ENCODE peak calls at places on chromosome 19, in ten cellular contexts. O, G, M, B, Y, W, S, I, Z and Q are unnamed samples.
A peak's percentile ranks its signal among the peaks of the same experiment; 100 is the strongest.

GRCh38 chr19:14167013-14167593 is 30.7 kb upstream of the ASF1B start:
- DNase-seq in Z (no peak), M (no peak), W (no peak), Y (no peak), B (no peak), G (no peak), S (no peak), I (no peak), O (no peak), Q (no peak)

GRCh38 chr19:41939861-41940442 is 11.7 kb upstream of the ERFL start:
- DNase-seq in O (peak; percentile 26), W (no peak), Z (no peak), Y (no peak), G (no peak), S (no peak), B (peak; percentile 49), I (peak; percentile 62), M (no peak), Q (peak; percentile 62)

GRCh38 chr19:32662186-32662585 is 12.8 kb downstream of the ANKRD27 start:
- DNase-seq in M (no peak), O (no peak), W (peak; percentile 45), Y (peak; percentile 73), B (no peak), S (peak; percentile 23), Z (peak; percentile 50), G (no peak), I (no peak), Q (no peak)

GRCh38 chr19:41689993-41690800 is 2.1 kb upstream of the CEACAM7 start:
- DNase-seq in Y (no peak), G (no peak), B (peak; percentile 25), S (no peak), Z (no peak), O (no peak), I (no peak), M (no peak), W (no peak), Q (no peak)

GRCh38 chr19:46614114-46614701 is 10.7 kb downstream of the PTGIR start:
- DNase-seq in O (peak; percentile 91), I (peak; percentile 86), Y (peak; percentile 87), B (peak; percentile 87), M (peak; percentile 91), W (peak; percentile 90), Z (peak; percentile 66), G (peak; percentile 89), S (peak; percentile 79), Q (peak; percentile 86)

GRCh38 chr19:4730740-4731171 is 7.1 kb upstream of the DPP9 start:
- DNase-seq in O (peak; percentile 45), G (no peak), B (peak; percentile 64), S (no peak), Y (no peak), M (no peak), Z (no peak), W (no peak), I (no peak), Q (no peak)

GRCh38 chr19:6221220-6221877 is 58.4 kb downstream of the MLLT1 start:
- DNase-seq in M (peak; percentile 81), B (no peak), G (peak; percentile 36), S (no peak), O (no peak), W (peak; percentile 48), Y (no peak), Z (no peak), I (no peak), Q (no peak)

GRCh38 chr19:38402967-38403674 is at the start of gene FAM98C:
- DNase-seq in Z (peak; percentile 95), O (peak; percentile 97), G (peak; percentile 97), B (peak; percentile 99), Y (peak; percentile 98), M (peak; percentile 99), S (peak; percentile 95), W (peak; percentile 98), I (peak; percentile 99), Q (peak; percentile 97)

GRCh38 chr19:33424181-33424580 is 50.7 kb downstream of the CEBPG start:
- DNase-seq in M (no peak), Z (no peak), O (no peak), G (no peak), B (no peak), W (no peak), Y (no peak), I (no peak), S (no peak), Q (no peak)

GRCh38 chr19:47143322-47144073 is 12.9 kb downstream of the SAE1 start:
- DNase-seq in O (no peak), Y (no peak), I (no peak), Z (no peak), M (no peak), S (no peak), B (no peak), G (no peak), W (no peak), Q (no peak)

GRCh38 chr19:41265376-41266153 is 1.4 kb downstream of the HNRNPUL1 start:
- DNase-seq in W (no peak), G (no peak), M (no peak), Y (peak; percentile 25), S (peak; percentile 21), O (peak; percentile 10), Z (peak; percentile 45), I (peak; percentile 26), B (peak; percentile 57), Q (no peak)

GRCh38 chr19:22332924-22333323 is 46.7 kb downstream of the ZNF729 start:
- DNase-seq in Y (no peak), B (no peak), O (no peak), M (no peak), S (no peak), I (no peak), G (no peak), Z (peak; percentile 0), W (no peak), Q (no peak)

GRCh38 chr19:7971553-7972520 is 28.4 kb upstream of the TIMM44 start:
- DNase-seq in Z (no peak), G (peak; percentile 45), B (no peak), O (no peak), S (no peak), Y (no peak), I (no peak), M (no peak), W (no peak), Q (peak; percentile 32)

GRCh38 chr19:7018828-7019227 is 2.4 kb downstream of the MBD3L2B start:
- DNase-seq in O (no peak), Z (no peak), I (no peak), W (no peak), Y (no peak), S (no peak), B (no peak), M (no peak), G (no peak), Q (no peak)

GRCh38 chr19:46372901-46373572 is 26.1 kb downstream of the PPP5C start:
- DNase-seq in G (no peak), M (no peak), W (no peak), B (no peak), I (peak; percentile 59), Z (peak; percentile 18), O (peak; percentile 45), S (no peak), Y (peak; percentile 45), Q (no peak)

GRCh38 chr19:42270346-42271044 is 1.4 kb downstream of the CIC start:
- DNase-seq in O (peak; percentile 69), Z (peak; percentile 70), G (peak; percentile 76), B (peak; percentile 62), I (no peak), S (peak; percentile 61), Y (peak; percentile 55), M (peak; percentile 81), W (peak; percentile 82), Q (peak; percentile 81)

GRCh38 chr19:53504903-53505302 is 33.0 kb upstream of the ZNF331 start:
- DNase-seq in O (no peak), W (no peak), Z (no peak), Y (no peak), M (no peak), G (no peak), S (peak; percentile 31), I (no peak), B (no peak), Q (no peak)

GRCh38 chr19:18322318-18322758 is 538 bp downstream of the LSM4 start:
- DNase-seq in B (peak; percentile 81), O (no peak), S (peak; percentile 70), I (peak; percentile 81), W (no peak), Z (peak; percentile 64), G (no peak), M (no peak), Y (peak; percentile 60), Q (peak; percentile 62)
- TF ChIP-seq CTCF in B (no peak), O (no peak), S (peak; percentile 12), I (peak; percentile 48), W (no peak), Z (peak; percentile 51), G (no peak), M (no peak), Y (peak; percentile 24), Q (peak; percentile 11)

GRCh38 chr19:590396-590745 is 690 bp downstream of the HCN2 start:
- DNase-seq in M (peak; percentile 71), S (peak; percentile 30), Y (peak; percentile 56), I (peak; percentile 66), B (no peak), Z (no peak), G (no peak), W (no peak), O (no peak), Q (no peak)
- H3K27ac ChIP-seq in M (no peak overlapping the region), S (no peak overlapping the region), Y (no peak overlapping the region), I (no peak overlapping the region), B (no peak overlapping the region), Z (no peak overlapping the region), G (peak overlapping the region; percentile 46), W (no peak overlapping the region), O (no peak overlapping the region), Q (no peak overlapping the region)

GRCh38 chr19:13032837-13033236 is 37.6 kb downstream of the NFIX start:
- DNase-seq in Y (no peak), I (no peak), M (no peak), G (no peak), W (no peak), S (no peak), B (no peak), Z (no peak), O (no peak), Q (no peak)
- H3K27me3 ChIP-seq in Y (peaks cover 100% of the 10 kb centered on the region), I (peaks cover 100% of the 10 kb centered on the region), M (no peaks in the 10 kb centered on the region), G (no peaks in the 10 kb centered on the region), W (no peaks in the 10 kb centered on the region), S (no peaks in the 10 kb centered on the region), B (no peaks in the 10 kb centered on the region), Z (no peaks in the 10 kb centered on the region), O (no peaks in the 10 kb centered on the region), Q (no peaks in the 10 kb centered on the region)

GRCh38 chr19:29259867-29260281 is 46.9 kb upstream of the UQCRFS1 start:
- DNase-seq in I (no peak), B (no peak), O (no peak), S (no peak), G (no peak), Z (no peak), Y (no peak), M (no peak), W (no peak), Q (no peak)

GRCh38 chr19:29256516-29256915 is 43.6 kb upstream of the UQCRFS1 start:
- DNase-seq in M (no peak), W (no peak), Z (no peak), I (no peak), Y (no peak), S (no peak), B (no peak), G (no peak), O (no peak), Q (no peak)

GRCh38 chr19:29262085-29262484 is 49.1 kb upstream of the UQCRFS1 start:
- DNase-seq in S (no peak), I (no peak), Z (no peak), M (no peak), Y (no peak), O (no peak), G (no peak), W (no peak), B (no peak), Q (no peak)

GRCh38 chr19:29260477-29261317 is 47.7 kb upstream of the UQCRFS1 start:
- DNase-seq in I (peak; percentile 74), Y (peak; percentile 40), B (no peak), G (no peak), W (no peak), M (no peak), Z (no peak), S (no peak), O (peak; percentile 13), Q (no peak)

GRCh38 chr19:29259153-29259552 is 46.2 kb upstream of the UQCRFS1 start:
- DNase-seq in I (peak; percentile 20), O (no peak), W (no peak), Y (no peak), M (no peak), Z (no peak), G (no peak), S (no peak), B (no peak), Q (no peak)
- TF ChIP-seq CTCF in I (peak; percentile 39), O (no peak), W (peak; percentile 9), Y (peak; percentile 27), M (no peak), Z (peak; percentile 26), G (no peak), S (peak; percentile 30), B (no peak), Q (no peak)